ENCODE peak calls at places on chromosomes 12 and 14, in nine cellular contexts. Z, X, K, O, J, M, C, R and G are unnamed samples.

GRCh38 chr12:121304306-121304705 is 7.8 kb upstream of the CAMKK2 start:
- DNase-seq in Z (no peak), X (no peak), K (no peak), O (no peak), J (no peak), M (no peak), C (no peak), R (no peak), G (no peak)

GRCh38 chr12:51923506-51924365 is 16.4 kb downstream of the ACVRL1 start:
- DNase-seq in Z (no peak), X (peak; percentile 78), K (no peak), O (peak; percentile 60), J (no peak), M (peak; percentile 71), C (no peak), R (peak; percentile 76), G (no peak)

GRCh38 chr14:61386173-61386772 is 64.9 kb downstream of the PRKCH start:
- DNase-seq in Z (no peak), X (no peak), K (no peak), O (no peak), J (no peak), M (no peak), C (no peak), R (no peak), G (no peak)

GRCh38 chr12:95986635-95987535 is 9.3 kb downstream of the HAL start:
- DNase-seq in Z (no peak), X (peak; percentile 17), K (no peak), O (no peak), J (no peak), M (no peak), C (no peak), R (no peak), G (no peak)

GRCh38 chr14:90815817-90816662 is at the start of gene TTC7B:
- DNase-seq in Z (no peak), X (peak; percentile 67), K (no peak), O (no peak), J (peak; percentile 36), M (no peak), C (no peak), R (peak; percentile 57), G (no peak)

GRCh38 chr12:118136559-118137003 is 657 bp downstream of the PEBP1 start:
- DNase-seq in Z (peak; percentile 35), X (peak; percentile 70), K (no peak), O (peak; percentile 38), J (peak; percentile 53), M (peak; percentile 72), C (no peak), R (peak; percentile 49), G (no peak)

GRCh38 chr14:23148596-23149249 is 29.7 kb upstream of the CEBPE start:
- DNase-seq in Z (no peak), X (peak; percentile 36), K (no peak), O (no peak), J (peak; percentile 38), M (no peak), C (no peak), R (no peak), G (no peak)

GRCh38 chr14:87049886-87050820 is 942.8 kb downstream of the GALC start:
- DNase-seq in Z (peak; percentile 7), X (peak; percentile 75), K (no peak), O (no peak), J (peak; percentile 18), M (no peak), C (peak; percentile 3), R (no peak), G (peak; percentile 5)

GRCh38 chr14:73750161-73750901 is 36.1 kb upstream of the PNMA1 start:
- DNase-seq in Z (no peak), X (no peak), K (no peak), O (no peak), J (no peak), M (no peak), C (no peak), R (no peak), G (no peak)

GRCh38 chr14:73751157-73751691 is 37.0 kb upstream of the PNMA1 start:
- DNase-seq in Z (no peak), X (no peak), K (no peak), O (no peak), J (no peak), M (no peak), C (no peak), R (no peak), G (no peak)

GRCh38 chr14:73753043-73753886 is 39.1 kb upstream of the PNMA1 start:
- DNase-seq in Z (peak; percentile 22), X (peak; percentile 55), K (no peak), O (no peak), J (no peak), M (no peak), C (no peak), R (no peak), G (no peak)

GRCh38 chr14:73753887-73754880 is 40.0 kb upstream of the PNMA1 start:
- DNase-seq in Z (peak; percentile 35), X (peak; percentile 79), K (no peak), O (no peak), J (no peak), M (peak; percentile 83), C (no peak), R (no peak), G (no peak)

GRCh38 chr14:73752297-73752992 is 38.3 kb upstream of the PNMA1 start:
- DNase-seq in Z (peak; percentile 92), X (peak; percentile 83), K (peak; percentile 79), O (no peak), J (peak; percentile 80), M (peak; percentile 85), C (no peak), R (peak; percentile 63), G (no peak)
- TF ChIP-seq CTCF in Z (peak; percentile 51), X (peak; percentile 25), K (peak; percentile 53), O (peak; percentile 18), J (peak; percentile 34), M (peak; percentile 36), C (peak; percentile 46), R (peak; percentile 28), G (peak; percentile 50)

GRCh38 chr14:104223810-104224515 is 85.6 kb downstream of the KIF26A start:
- DNase-seq in Z (no peak), X (no peak), K (no peak), O (no peak), J (no peak), M (no peak), C (no peak), R (no peak), G (no peak)
- H3K4me3 ChIP-seq in Z (no peak overlapping the region), X (no peak overlapping the region), K (no peak overlapping the region), O (no peak overlapping the region), J (no peak overlapping the region), M (no peak overlapping the region), C (no peak overlapping the region), R (peak overlapping the region; percentile 22), G (peak overlapping the region; percentile 15)

DNA sequence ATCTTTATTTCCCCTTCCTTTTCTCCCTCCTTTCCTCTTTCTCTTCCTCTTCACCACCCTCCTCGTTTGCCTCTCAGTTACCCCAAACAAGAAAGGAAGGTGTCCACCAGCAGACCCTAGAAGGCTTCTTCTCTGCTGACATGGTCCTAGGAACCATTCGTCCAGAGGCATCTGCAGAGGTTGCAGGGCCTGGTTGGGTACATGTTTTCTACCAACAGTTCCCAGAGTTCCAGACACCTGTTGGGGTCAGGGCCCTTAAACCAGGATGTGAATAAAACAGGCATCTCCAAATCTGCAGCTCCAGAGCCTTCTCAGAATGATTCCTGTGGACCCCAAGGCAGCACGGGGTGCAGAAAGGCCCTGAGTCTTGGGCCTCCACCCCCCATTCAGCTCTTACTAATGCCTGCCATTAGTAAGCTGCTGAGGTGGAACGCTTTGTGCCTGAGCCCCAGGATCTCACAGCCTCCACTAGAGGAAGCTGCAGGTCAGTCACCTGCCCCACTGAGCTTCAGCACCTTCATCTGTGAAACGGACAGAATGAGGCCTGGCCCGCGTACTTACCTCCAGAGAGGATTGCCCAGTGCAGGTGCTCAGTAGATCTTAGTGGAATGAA is 130.4 kb downstream of the DICER1 start:
- DNase-seq in Z (no peak), X (no peak), K (no peak), O (no peak), J (no peak), M (no peak), C (no peak), R (no peak), G (no peak)
- TF ChIP-seq CTCF in Z (no peak), X (no peak), K (no peak), O (no peak), J (no peak), M (no peak), C (no peak), R (no peak), G (no peak)

GRCh38 chr12:47715877-47716548 is 9.3 kb downstream of the ENDOU start:
- DNase-seq in Z (no peak), X (no peak), K (no peak), O (no peak), J (no peak), M (no peak), C (no peak), R (peak; percentile 32), G (no peak)
- H3K4me3 ChIP-seq in Z (no peak overlapping the region), X (no peak overlapping the region), K (no peak overlapping the region), O (no peak overlapping the region), J (no peak overlapping the region), M (peak overlapping the region; percentile 17), C (no peak overlapping the region), R (no peak overlapping the region), G (no peak overlapping the region)

DNA sequence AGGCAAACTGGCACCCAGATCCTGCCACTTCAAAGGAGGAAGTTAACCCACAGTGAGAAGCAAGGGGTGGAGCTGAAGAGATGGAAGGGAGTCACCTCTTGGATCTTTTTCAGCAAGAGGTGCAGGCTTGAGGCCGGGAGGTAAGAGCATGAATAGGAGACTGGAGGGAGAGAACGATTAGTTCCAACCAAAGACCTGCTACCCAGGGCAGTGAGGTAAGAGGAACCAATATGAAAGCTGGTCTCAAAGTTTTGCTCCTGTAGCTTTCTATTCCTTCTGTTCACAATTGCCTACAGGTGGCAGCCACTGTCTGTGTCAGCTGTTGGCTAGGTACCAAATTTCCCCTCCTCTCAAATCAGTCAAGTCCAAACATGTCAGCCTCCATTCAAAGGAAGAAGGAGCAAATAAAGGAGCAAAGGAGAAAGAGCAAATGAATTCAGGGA is 14.9 kb upstream of the TAC3 start:
- DNase-seq in Z (no peak), X (no peak), K (no peak), O (no peak), J (no peak), M (no peak), C (no peak), R (no peak), G (no peak)
- TF ChIP-seq CTCF in Z (no peak), X (no peak), K (no peak), O (no peak), J (no peak), M (no peak), C (no peak), R (no peak), G (no peak)